ENCODE peak calls at places on chromosomes 3 and 15, in five cellular contexts. One of them, this sample, is unnamed.
A peak's percentile ranks its signal among the peaks of the same experiment; 100 is the strongest.

GRCh38 chr3:40771112-40771511 is 246.4 kb downstream of the ZNF621 start:
- DNase-seq in mammary epithelial cell: no peak
- DNase-seq in adrenal gland: no peak
- DNase-seq in endodermal cell: no peak
- DNase-seq in tibial artery: peak; percentile 87
- DNase-seq in this sample: no peak

GRCh38 chr3:159765860-159766294 is 222.8 kb upstream of the IL12A start:
- DNase-seq in tibial artery: peak; percentile 78
- DNase-seq in endodermal cell: no peak
- DNase-seq in mammary epithelial cell: no peak
- DNase-seq in adrenal gland: no peak
- DNase-seq in this sample: no peak

GRCh38 chr3:192571197-192571791 is 156.0 kb downstream of the FGF12 start:
- DNase-seq in adrenal gland: peak; percentile 81
- DNase-seq in mammary epithelial cell: peak; percentile 48
- DNase-seq in endodermal cell: no peak
- DNase-seq in tibial artery: peak; percentile 75
- DNase-seq in this sample: peak; percentile 65

GRCh38 chr3:158403013-158403412 is 168.0 kb upstream of the MLF1 start:
- DNase-seq in endodermal cell: no peak
- DNase-seq in adrenal gland: no peak
- DNase-seq in tibial artery: no peak
- DNase-seq in mammary epithelial cell: no peak
- DNase-seq in this sample: no peak

GRCh38 chr3:69890094-69890493 is 109.4 kb upstream of the SAMMSON start:
- DNase-seq in mammary epithelial cell: peak; percentile 84
- DNase-seq in adrenal gland: no peak
- DNase-seq in endodermal cell: no peak
- DNase-seq in tibial artery: no peak
- DNase-seq in this sample: no peak

GRCh38 chr15:87844031-87844430 is 412.5 kb downstream of the NTRK3 start:
- DNase-seq in mammary epithelial cell: no peak
- DNase-seq in adrenal gland: no peak
- DNase-seq in tibial artery: no peak
- DNase-seq in endodermal cell: no peak
- DNase-seq in this sample: no peak

GRCh38 chr3:76585794-76586392 is 454.0 kb upstream of the ROBO2 start:
- DNase-seq in tibial artery: no peak
- DNase-seq in adrenal gland: no peak
- DNase-seq in mammary epithelial cell: no peak
- DNase-seq in endodermal cell: no peak
- DNase-seq in this sample: no peak

GRCh38 chr3:149969110-149969944 is 1.4 kb downstream of the PFN2 start:
- DNase-seq in tibial artery: peak; percentile 76
- DNase-seq in endodermal cell: peak; percentile 87
- DNase-seq in adrenal gland: peak; percentile 72
- DNase-seq in mammary epithelial cell: peak; percentile 72
- DNase-seq in this sample: no peak

GRCh38 chr3:111709645-111710044 is 114.5 kb upstream of the ZBED2 start:
- DNase-seq in mammary epithelial cell: no peak
- DNase-seq in endodermal cell: no peak
- DNase-seq in tibial artery: no peak
- DNase-seq in adrenal gland: no peak
- DNase-seq in this sample: no peak

GRCh38 chr3:131568460-131568859 is 65.7 kb upstream of the MRPL3 start:
- DNase-seq in mammary epithelial cell: no peak
- DNase-seq in tibial artery: no peak
- DNase-seq in adrenal gland: no peak
- DNase-seq in endodermal cell: peak; percentile 63
- DNase-seq in this sample: no peak

GRCh38 chr15:45919806-45920205 is 285.0 kb downstream of the SQOR start:
- DNase-seq in tibial artery: no peak
- DNase-seq in adrenal gland: no peak
- DNase-seq in mammary epithelial cell: peak; percentile 74
- DNase-seq in endodermal cell: no peak
- DNase-seq in this sample: no peak

GRCh38 chr3:171978390-171978789 is 61.0 kb upstream of the FNDC3B start:
- DNase-seq in endodermal cell: no peak
- DNase-seq in adrenal gland: no peak
- DNase-seq in mammary epithelial cell: no peak
- DNase-seq in tibial artery: no peak
- DNase-seq in this sample: no peak

GRCh38 chr3:183210862-183211341 is 42.2 kb upstream of the B3GNT5 start:
- DNase-seq in adrenal gland: peak; percentile 67
- DNase-seq in endodermal cell: no peak
- DNase-seq in mammary epithelial cell: no peak
- DNase-seq in tibial artery: no peak
- DNase-seq in this sample: peak; percentile 45

GRCh38 chr3:190302209-190302885 is 19.9 kb downstream of the CLDN1 start:
- DNase-seq in adrenal gland: no peak
- DNase-seq in endodermal cell: no peak
- DNase-seq in tibial artery: no peak
- DNase-seq in mammary epithelial cell: peak; percentile 55
- DNase-seq in this sample: no peak

GRCh38 chr3:56693750-56694149 is 10.7 kb upstream of the TASOR start:
- DNase-seq in endodermal cell: no peak
- DNase-seq in tibial artery: no peak
- DNase-seq in adrenal gland: peak; percentile 67
- DNase-seq in mammary epithelial cell: no peak
- DNase-seq in this sample: no peak

GRCh38 chr15:45958924-45959323 is 324.1 kb downstream of the SQOR start:
- DNase-seq in endodermal cell: no peak
- DNase-seq in adrenal gland: no peak
- DNase-seq in tibial artery: no peak
- DNase-seq in mammary epithelial cell: no peak
- DNase-seq in this sample: no peak

GRCh38 chr3:140731440-140732119 is 53.7 kb downstream of the TRIM42 start:
- DNase-seq in adrenal gland: no peak
- DNase-seq in mammary epithelial cell: no peak
- DNase-seq in endodermal cell: no peak
- DNase-seq in tibial artery: no peak
- DNase-seq in this sample: no peak

GRCh38 chr15:94453227-94453626 is 221.9 kb downstream of the MCTP2 start:
- DNase-seq in tibial artery: no peak
- DNase-seq in adrenal gland: no peak
- DNase-seq in mammary epithelial cell: peak; percentile 32
- DNase-seq in endodermal cell: no peak
- DNase-seq in this sample: no peak

GRCh38 chr3:138452491-138452890 is 18.1 kb downstream of the ESYT3 start:
- DNase-seq in adrenal gland: no peak
- DNase-seq in mammary epithelial cell: no peak
- DNase-seq in tibial artery: peak; percentile 13
- DNase-seq in endodermal cell: peak; percentile 48
- DNase-seq in this sample: peak; percentile 18

GRCh38 chr3:21729888-21730459 is 21.0 kb downstream of the ZNF385D start:
- DNase-seq in tibial artery: no peak
- DNase-seq in adrenal gland: no peak
- DNase-seq in mammary epithelial cell: peak; percentile 68
- DNase-seq in endodermal cell: no peak
- DNase-seq in this sample: no peak

GRCh38 chr3:186162221-186162620 is 53.3 kb upstream of the ETV5 start:
- DNase-seq in mammary epithelial cell: no peak
- DNase-seq in tibial artery: no peak
- DNase-seq in adrenal gland: no peak
- DNase-seq in endodermal cell: no peak
- DNase-seq in this sample: no peak

GRCh38 chr15:28989239-28989830 is 103.6 kb downstream of the APBA2 start:
- DNase-seq in mammary epithelial cell: no peak
- DNase-seq in tibial artery: no peak
- DNase-seq in adrenal gland: no peak
- DNase-seq in endodermal cell: peak; percentile 71
- DNase-seq in this sample: no peak

GRCh38 chr3:130906374-130906995 is 12.6 kb downstream of the ATP2C1 start:
- DNase-seq in adrenal gland: no peak
- DNase-seq in tibial artery: no peak
- DNase-seq in endodermal cell: no peak
- DNase-seq in mammary epithelial cell: peak; percentile 68
- DNase-seq in this sample: no peak

GRCh38 chr3:172150896-172151295 is 111.5 kb downstream of the FNDC3B start:
- DNase-seq in mammary epithelial cell: no peak
- DNase-seq in tibial artery: no peak
- DNase-seq in endodermal cell: no peak
- DNase-seq in adrenal gland: no peak
- DNase-seq in this sample: no peak

GRCh38 chr3:48084170-48084569 is 68.0 kb upstream of the MAP4 start:
- DNase-seq in tibial artery: no peak
- DNase-seq in adrenal gland: peak; percentile 10
- DNase-seq in mammary epithelial cell: no peak
- DNase-seq in endodermal cell: no peak
- DNase-seq in this sample: no peak

GRCh38 chr3:60081381-60082095 is 1031.7 kb upstream of the CFAP20DC start:
- DNase-seq in mammary epithelial cell: no peak
- DNase-seq in endodermal cell: no peak
- DNase-seq in adrenal gland: no peak
- DNase-seq in tibial artery: no peak
- DNase-seq in this sample: no peak

GRCh38 chr15:74613953-74614743 is 1.5 kb upstream of the CLK3 start:
- DNase-seq in adrenal gland: no peak
- DNase-seq in endodermal cell: peak; percentile 89
- DNase-seq in tibial artery: no peak
- DNase-seq in mammary epithelial cell: no peak
- DNase-seq in this sample: no peak

GRCh38 chr15:78437107-78437761 is 782 bp upstream of the IREB2 start:
- DNase-seq in mammary epithelial cell: no peak
- DNase-seq in adrenal gland: no peak
- DNase-seq in tibial artery: no peak
- DNase-seq in endodermal cell: peak; percentile 73
- DNase-seq in this sample: no peak

GRCh38 chr15:62141200-62141599 is 23.9 kb downstream of the C2CD4B start:
- DNase-seq in endodermal cell: no peak
- DNase-seq in tibial artery: no peak
- DNase-seq in mammary epithelial cell: no peak
- DNase-seq in adrenal gland: no peak
- DNase-seq in this sample: no peak

GRCh38 chr15:25783607-25784131 is 79.5 kb downstream of the ATP10A start:
- DNase-seq in mammary epithelial cell: no peak
- DNase-seq in tibial artery: no peak
- DNase-seq in adrenal gland: no peak
- DNase-seq in endodermal cell: peak; percentile 95
- DNase-seq in this sample: no peak

GRCh38 chr3:197186887-197187588 is 111.4 kb downstream of the DLG1 start:
- DNase-seq in mammary epithelial cell: peak; percentile 46
- DNase-seq in endodermal cell: no peak
- DNase-seq in adrenal gland: no peak
- DNase-seq in tibial artery: no peak
- DNase-seq in this sample: no peak

GRCh38 chr15:100439566-100439965 is 89.2 kb downstream of the CERS3 start:
- DNase-seq in endodermal cell: no peak
- DNase-seq in mammary epithelial cell: no peak
- DNase-seq in adrenal gland: no peak
- DNase-seq in tibial artery: no peak
- DNase-seq in this sample: no peak

GRCh38 chr3:88151358-88151757 is 1.6 kb downstream of the C3orf38 start:
- DNase-seq in tibial artery: no peak
- DNase-seq in mammary epithelial cell: peak; percentile 47
- DNase-seq in endodermal cell: no peak
- DNase-seq in adrenal gland: no peak
- DNase-seq in this sample: no peak

GRCh38 chr3:142947352-142947751 is 16.1 kb downstream of the PAQR9 start:
- DNase-seq in adrenal gland: no peak
- DNase-seq in endodermal cell: peak; percentile 73
- DNase-seq in mammary epithelial cell: no peak
- DNase-seq in tibial artery: no peak
- DNase-seq in this sample: no peak
- TF ChIP-seq CTCF in adrenal gland: no peak
- TF ChIP-seq CTCF in endodermal cell: no peak
- TF ChIP-seq CTCF in mammary epithelial cell: no peak
- TF ChIP-seq CTCF in tibial artery: no peak
- TF ChIP-seq CTCF in this sample: no peak

GRCh38 chr15:40928351-40928974 is 677 bp upstream of the DLL4 start:
- DNase-seq in adrenal gland: no peak
- DNase-seq in mammary epithelial cell: peak; percentile 48
- DNase-seq in endodermal cell: peak; percentile 90
- DNase-seq in tibial artery: no peak
- DNase-seq in this sample: no peak

GRCh38 chr15:40926659-40927496 is 2.3 kb upstream of the DLL4 start:
- DNase-seq in endodermal cell: peak; percentile 74
- DNase-seq in mammary epithelial cell: no peak
- DNase-seq in adrenal gland: no peak
- DNase-seq in tibial artery: no peak
- DNase-seq in this sample: no peak

GRCh38 chr15:40928975-40929729 is at the start of gene DLL4:
- DNase-seq in endodermal cell: peak; percentile 92
- DNase-seq in adrenal gland: peak; percentile 75
- DNase-seq in tibial artery: no peak
- DNase-seq in mammary epithelial cell: peak; percentile 62
- DNase-seq in this sample: no peak

GRCh38 chr15:40925863-40926658 is 3.1 kb upstream of the DLL4 start:
- DNase-seq in adrenal gland: no peak
- DNase-seq in tibial artery: no peak
- DNase-seq in mammary epithelial cell: no peak
- DNase-seq in endodermal cell: peak; percentile 86
- DNase-seq in this sample: no peak

DNA sequence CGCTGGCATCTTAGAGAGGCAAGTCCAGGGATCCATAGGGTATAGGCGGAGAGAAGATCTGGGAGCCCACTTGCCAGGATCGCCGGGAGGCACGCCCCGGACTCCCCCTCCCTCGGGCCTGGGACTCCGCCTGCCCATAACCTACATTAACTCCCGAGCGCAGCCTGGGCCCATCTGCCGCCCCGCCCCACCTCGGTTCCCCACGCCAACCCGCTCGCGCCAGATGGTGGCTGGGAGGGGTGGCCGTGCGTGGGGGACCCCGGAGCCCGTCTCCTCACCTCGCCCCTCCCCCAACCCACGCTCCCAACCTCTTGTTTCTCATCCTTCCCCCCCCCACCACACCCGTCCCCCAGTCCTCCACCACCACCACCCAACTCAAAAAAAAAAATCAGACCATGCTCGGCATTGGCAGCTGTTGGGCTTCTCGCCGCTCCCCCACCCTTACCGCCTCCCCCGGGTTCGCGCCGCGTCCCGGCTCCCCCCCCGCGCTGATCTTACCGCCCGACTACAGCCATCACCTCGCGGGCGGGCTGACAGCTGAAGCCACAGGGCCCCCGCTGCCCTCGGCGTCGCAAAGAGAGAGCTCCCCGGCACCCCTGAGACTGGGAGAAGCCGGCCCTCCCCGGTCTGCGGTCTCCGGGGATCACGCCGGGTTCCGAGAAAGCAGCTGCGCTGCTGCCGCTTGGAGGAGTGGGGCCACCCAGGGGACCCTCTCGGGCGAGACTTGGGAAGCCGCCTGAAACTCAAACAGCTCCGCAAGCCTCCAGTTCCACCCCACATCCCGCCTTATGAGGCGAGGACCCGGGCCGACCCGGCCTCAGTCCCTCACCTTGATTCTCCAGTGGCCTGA is 1.4 kb upstream of the DLL4 start:
- DNase-seq in endodermal cell: no peak
- DNase-seq in adrenal gland: no peak
- DNase-seq in tibial artery: no peak
- DNase-seq in mammary epithelial cell: no peak
- DNase-seq in this sample: no peak
- H3K27me3 ChIP-seq in endodermal cell: peaks cover 100% of the 10 kb centered on the region
- H3K27me3 ChIP-seq in adrenal gland: peaks cover 42% of the 10 kb centered on the region
- H3K27me3 ChIP-seq in tibial artery: no peaks in the 10 kb centered on the region
- H3K27me3 ChIP-seq in mammary epithelial cell: peaks cover 30% of the 10 kb centered on the region
- H3K27me3 ChIP-seq in this sample: peaks cover 21% of the 10 kb centered on the region

GRCh38 chr15:71109130-71109529 is 6.1 kb upstream of the THSD4 start:
- DNase-seq in adrenal gland: no peak
- DNase-seq in endodermal cell: no peak
- DNase-seq in tibial artery: no peak
- DNase-seq in mammary epithelial cell: peak; percentile 16
- DNase-seq in this sample: no peak
- TF ChIP-seq CTCF in adrenal gland: peak; percentile 20
- TF ChIP-seq CTCF in endodermal cell: no peak
- TF ChIP-seq CTCF in tibial artery: peak; percentile 24
- TF ChIP-seq CTCF in mammary epithelial cell: peak; percentile 7
- TF ChIP-seq CTCF in this sample: no peak

GRCh38 chr3:128485283-128486156 is 7.5 kb downstream of the GATA2 start:
- DNase-seq in tibial artery: no peak
- DNase-seq in mammary epithelial cell: no peak
- DNase-seq in adrenal gland: no peak
- DNase-seq in endodermal cell: no peak
- DNase-seq in this sample: no peak
- H3K27me3 ChIP-seq in tibial artery: peaks cover 6% of the 10 kb centered on the region
- H3K27me3 ChIP-seq in mammary epithelial cell: peaks cover 59% of the 10 kb centered on the region
- H3K27me3 ChIP-seq in adrenal gland: peaks cover 95% of the 10 kb centered on the region
- H3K27me3 ChIP-seq in endodermal cell: peaks cover 100% of the 10 kb centered on the region
- H3K27me3 ChIP-seq in this sample: peaks cover 51% of the 10 kb centered on the region